ENCODE peak calls at places on chromosomes 11 and 22, in six cellular contexts. P, K, O, M, F and N are unnamed samples.

GRCh38 chr11:2574043-2574552 is 125.7 kb downstream of the KCNQ1OT1 start:
- DNase-seq in P (no peak), K (no peak), O (no peak), M (no peak), F (no peak), N (no peak)

GRCh38 chr11:79902493-79902892 is 461.7 kb upstream of the TENM4 start:
- DNase-seq in P (no peak), K (peak; percentile 73), O (no peak), M (no peak), F (no peak), N (peak; percentile 62)

GRCh38 chr11:2387266-2387982 is 10.3 kb downstream of the CD81 start:
- DNase-seq in P (no peak), K (peak; percentile 52), O (no peak), M (no peak), F (no peak), N (peak; percentile 47)

GRCh38 chr11:73227571-73228211 is 9.6 kb downstream of the P2RY2 start:
- DNase-seq in P (peak; percentile 90), K (no peak), O (no peak), M (peak; percentile 98), F (no peak), N (no peak)

GRCh38 chr22:21051836-21052400 is 6.2 kb downstream of the LRRC74B start:
- DNase-seq in P (no peak), K (peak; percentile 21), O (no peak), M (no peak), F (no peak), N (no peak)

GRCh38 chr11:2515401-2516275 is 70.8 kb downstream of the KCNQ1 start:
- DNase-seq in P (no peak), K (no peak), O (no peak), M (no peak), F (no peak), N (no peak)

GRCh38 chr11:103488021-103488420 is 378.8 kb downstream of the DYNC2H1 start:
- DNase-seq in P (no peak), K (no peak), O (no peak), M (no peak), F (no peak), N (no peak)

GRCh38 chr11:70186420-70186819 is 16.7 kb upstream of the FADD start:
- DNase-seq in P (no peak), K (no peak), O (no peak), M (no peak), F (no peak), N (no peak)

GRCh38 chr11:63907063-63907462 is 9.9 kb downstream of the RCOR2 start:
- DNase-seq in P (no peak), K (no peak), O (no peak), M (no peak), F (no peak), N (no peak)

GRCh38 chr11:63908631-63909491 is 8.1 kb downstream of the RCOR2 start:
- DNase-seq in P (no peak), K (no peak), O (no peak), M (no peak), F (no peak), N (no peak)

GRCh38 chr11:63906585-63906984 is 10.4 kb downstream of the RCOR2 start:
- DNase-seq in P (no peak), K (peak; percentile 13), O (no peak), M (no peak), F (no peak), N (no peak)

GRCh38 chr11:63906087-63906486 is 10.9 kb downstream of the RCOR2 start:
- DNase-seq in P (no peak), K (no peak), O (no peak), M (no peak), F (no peak), N (no peak)

DNA sequence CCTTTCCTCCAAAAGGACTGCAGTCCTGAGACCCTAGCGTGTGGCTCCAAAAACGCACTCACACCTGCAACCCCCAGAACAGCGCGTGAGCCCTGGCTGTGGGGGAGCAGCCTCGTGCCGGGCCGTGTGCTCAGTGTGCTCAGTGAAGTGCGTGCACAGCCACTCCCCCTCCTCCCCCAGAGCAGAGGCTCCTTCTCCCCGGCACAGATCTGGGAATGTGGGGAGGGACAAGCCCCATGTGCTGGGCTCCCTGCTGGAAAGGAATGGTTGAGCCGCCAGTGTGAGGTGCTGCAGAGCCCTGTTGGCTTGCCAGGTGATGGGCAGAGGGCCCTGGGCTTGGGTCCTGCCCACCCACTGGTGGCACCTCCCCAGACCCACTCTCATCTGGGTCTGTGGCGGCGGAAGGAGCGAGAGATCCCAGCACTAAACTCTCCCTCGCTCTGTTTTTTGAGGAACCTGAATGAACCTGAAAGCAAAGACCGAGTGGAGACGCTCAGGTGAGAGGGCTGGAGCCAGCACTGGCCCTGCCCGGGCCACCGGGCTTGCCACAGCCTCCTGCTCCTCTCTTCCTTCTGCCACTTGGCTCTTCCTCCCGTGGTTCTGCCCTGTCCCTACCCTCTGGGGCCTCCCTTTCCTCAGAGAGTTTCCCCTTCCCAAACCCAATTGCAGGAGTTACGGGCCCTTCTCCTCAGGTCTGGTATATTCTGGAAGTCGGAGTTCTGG is 9.0 kb downstream of the RCOR2 start:
- DNase-seq in P (peak; percentile 79), K (no peak), O (no peak), M (no peak), F (no peak), N (no peak)
- H3K14ac ChIP-seq in P (no peak overlapping the region), K (no peak overlapping the region), O (no peak overlapping the region), M (no peak overlapping the region), F (no peak overlapping the region), N (no peak overlapping the region)

DNA sequence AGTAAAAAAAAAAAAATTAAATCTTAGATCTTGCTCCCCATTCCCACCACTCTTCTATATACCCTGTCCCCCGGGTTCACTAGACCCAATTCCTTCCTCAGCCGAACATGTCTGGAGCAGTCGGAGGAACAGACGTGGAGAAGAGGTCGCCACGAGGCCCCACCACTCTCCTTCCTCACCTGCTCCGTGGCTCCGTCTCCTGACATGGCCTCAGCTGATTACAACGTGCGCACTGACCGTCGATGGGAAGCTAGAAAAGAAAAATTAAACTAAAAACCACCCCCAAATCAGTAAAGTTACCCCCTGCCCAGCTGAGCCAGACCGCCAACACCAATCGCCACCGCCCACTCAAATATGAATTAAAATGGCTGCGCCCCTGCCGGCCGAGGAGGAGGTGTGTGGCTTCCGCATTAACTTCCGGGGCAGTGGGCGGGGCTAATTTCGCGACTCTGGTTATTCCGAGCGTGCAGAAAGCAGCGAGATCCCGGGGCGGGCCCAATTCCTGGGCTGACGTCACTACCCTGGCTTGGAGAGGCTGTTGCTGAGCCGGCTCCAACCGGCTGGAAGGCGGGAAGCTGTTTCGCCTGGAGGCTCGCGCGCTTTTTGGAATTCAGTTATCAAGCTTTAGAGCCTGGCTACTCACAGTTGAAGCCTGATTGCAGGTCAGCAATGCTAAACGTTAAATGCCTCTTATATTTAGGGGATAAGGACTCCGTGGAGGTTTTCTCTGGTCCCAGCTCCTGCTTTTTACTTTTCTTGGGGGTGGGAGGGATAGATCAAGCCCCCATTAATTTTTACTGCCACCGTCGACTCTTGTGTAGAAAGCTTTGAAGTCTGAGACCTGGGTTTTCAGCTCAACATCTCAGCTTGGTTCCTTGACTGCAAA is at the start of gene CSTF3:
- DNase-seq in P (peak; percentile 100), K (peak; percentile 98), O (peak; percentile 99), M (peak; percentile 100), F (peak; percentile 98), N (peak; percentile 99)
- H2BK5ac ChIP-seq in P (peak within 1 kb of the TSS; percentile 91), K (peak within 1 kb of the TSS; percentile 69), O (no peak within 1 kb of the TSS), M (peak within 1 kb of the TSS; percentile 88), F (peak within 1 kb of the TSS; percentile 99), N (no peak within 1 kb of the TSS)

GRCh38 chr22:17552737-17553136 is 10.6 kb upstream of the SLC25A18 start:
- DNase-seq in P (no peak), K (no peak), O (no peak), M (no peak), F (no peak), N (no peak)

GRCh38 chr22:17547995-17548755 is 15.1 kb upstream of the SLC25A18 start:
- DNase-seq in P (no peak), K (no peak), O (no peak), M (no peak), F (no peak), N (no peak)

GRCh38 chr22:17549183-17549582 is 14.1 kb upstream of the SLC25A18 start:
- DNase-seq in P (no peak), K (no peak), O (no peak), M (no peak), F (no peak), N (no peak)

GRCh38 chr22:17548756-17549035 is 14.6 kb upstream of the SLC25A18 start:
- DNase-seq in P (no peak), K (no peak), O (no peak), M (no peak), F (no peak), N (no peak)

DNA sequence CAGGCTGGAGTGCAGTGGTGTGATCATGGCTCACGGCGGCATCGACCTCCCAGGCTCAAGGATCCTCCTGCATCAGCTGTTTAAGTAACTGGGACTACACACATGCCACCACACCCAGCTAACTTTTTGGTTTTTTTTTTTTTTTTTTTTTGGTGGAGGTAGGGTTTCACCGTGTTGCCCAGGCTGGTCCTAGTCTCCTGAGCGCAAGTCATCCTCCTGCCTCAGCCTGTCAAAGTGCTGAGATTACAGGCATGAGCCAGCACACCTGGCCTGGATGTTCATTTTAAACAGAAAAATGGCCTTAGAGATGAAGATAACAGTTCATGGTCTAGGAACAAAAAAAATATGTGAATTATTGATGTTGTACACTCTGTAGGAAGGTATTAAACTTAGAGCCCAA is 13.6 kb upstream of the SLC25A18 start:
- DNase-seq in P (no peak), K (no peak), O (no peak), M (no peak), F (no peak), N (no peak)
- H3K14ac ChIP-seq in P (no peak overlapping the region), K (no peak overlapping the region), O (no peak overlapping the region), M (no peak overlapping the region), F (no peak overlapping the region), N (no peak overlapping the region)

GRCh38 chr22:23401111-23401909 is 178.8 kb downstream of the IGLL1 start:
- DNase-seq in P (no peak), K (peak; percentile 75), O (no peak), M (peak; percentile 97), F (no peak), N (peak; percentile 68)

GRCh38 chr22:23403152-23403719 is 176.9 kb downstream of the IGLL1 start:
- DNase-seq in P (no peak), K (no peak), O (no peak), M (no peak), F (no peak), N (no peak)

GRCh38 chr22:23403720-23404688 is 176.1 kb downstream of the IGLL1 start:
- DNase-seq in P (no peak), K (no peak), O (no peak), M (no peak), F (no peak), N (peak; percentile 6)

GRCh38 chr22:23401910-23402274 is 178.2 kb downstream of the IGLL1 start:
- DNase-seq in P (no peak), K (no peak), O (no peak), M (no peak), F (no peak), N (no peak)

DNA sequence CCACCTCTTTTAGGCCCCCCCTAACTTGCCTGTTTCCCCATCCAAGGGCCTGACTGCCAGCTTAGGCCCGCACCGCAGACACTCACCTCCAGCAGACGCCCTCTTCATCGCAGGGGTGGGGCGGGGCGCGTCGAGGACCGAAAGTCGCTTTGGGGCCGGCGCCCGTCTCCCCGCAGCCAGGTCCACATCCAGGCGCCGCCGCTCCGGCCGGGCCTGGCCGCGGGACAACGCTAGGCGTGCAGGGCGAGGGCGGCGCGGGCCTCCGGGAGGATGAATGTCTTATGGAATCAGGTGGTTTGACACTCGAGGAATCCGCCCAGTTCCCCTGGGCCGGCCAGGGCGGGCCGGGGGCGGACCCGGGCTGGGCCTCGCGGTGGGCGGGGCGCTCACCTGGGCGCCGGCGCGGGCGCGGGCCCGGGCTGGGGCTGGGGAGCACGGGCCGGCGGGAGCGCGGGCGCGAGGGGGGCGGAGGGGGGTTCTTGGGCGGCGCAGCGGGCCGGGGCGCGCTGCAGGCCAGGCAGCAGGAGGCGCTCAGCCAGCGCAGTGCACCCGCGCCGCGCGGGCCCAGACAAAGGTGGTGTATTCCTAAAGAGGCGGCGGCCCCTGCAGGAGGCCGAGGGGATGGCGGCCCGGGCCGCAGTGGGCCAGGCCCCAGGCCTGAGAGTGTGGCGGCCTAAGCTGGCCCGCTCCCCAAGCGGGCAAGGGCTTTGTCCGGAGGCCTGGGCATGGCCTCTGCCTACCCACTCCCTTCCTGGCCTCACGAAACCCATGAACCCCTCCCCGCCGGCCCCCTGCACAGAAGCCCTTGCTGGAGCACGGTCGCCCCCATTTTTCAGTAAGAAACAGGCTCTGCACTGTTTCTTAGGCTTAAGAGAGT is 177.6 kb downstream of the IGLL1 start:
- DNase-seq in P (peak; percentile 84), K (peak; percentile 19), O (peak; percentile 69), M (peak; percentile 92), F (peak; percentile 53), N (peak; percentile 52)
- H2BK5ac ChIP-seq in P (no peak overlapping the region), K (no peak overlapping the region), O (no peak overlapping the region), M (peak overlapping the region; percentile 76), F (no peak overlapping the region), N (no peak overlapping the region)